ENCODE peak calls at places on chromosomes 12 and 14, in eight cellular contexts. O, E, L, R, B, J, T and W are unnamed samples.

GRCh38 chr12:57894577-57895292 is 46.6 kb upstream of the ATP23 start:
- DNase-seq in J (no peak), L (no peak), E (no peak), O (no peak), B (no peak), T (no peak), R (no peak), W (no peak)

GRCh38 chr12:131683266-131684014 is 27.4 kb upstream of the SFSWAP start:
- DNase-seq in E (no peak), R (no peak), B (no peak), J (no peak), T (peak), O (no peak), L (no peak), W (no peak)

GRCh38 chr14:61358812-61359211 is 37.4 kb downstream of the PRKCH start:
- DNase-seq in O (no peak), J (no peak), T (no peak), L (no peak), E (no peak), B (no peak), R (no peak), W (no peak)

GRCh38 chr12:82326905-82327503 is 31.2 kb downstream of the CCDC59 start:
- DNase-seq in J (peak), E (no peak), O (no peak), T (no peak), R (no peak), L (no peak), B (peak), W (no peak)

GRCh38 chr14:95432152-95433093 is 84.0 kb downstream of the SYNE3 start:
- DNase-seq in O (peak), E (no peak), R (peak), B (no peak), T (peak), L (no peak), J (peak), W (no peak)

GRCh38 chr12:63802012-63802608 is 22.4 kb downstream of the RXYLT1 start:
- DNase-seq in O (no peak), E (no peak), T (no peak), L (no peak), R (no peak), J (peak), B (no peak), W (no peak)

GRCh38 chr14:54673193-54674121 is 106.5 kb downstream of the SAMD4A start:
- DNase-seq in O (peak), J (no peak), L (no peak), B (no peak), T (no peak), E (no peak), R (no peak), W (no peak)

GRCh38 chr14:51185180-51185579 is 54.9 kb upstream of the TMX1 start:
- DNase-seq in B (no peak), L (no peak), R (no peak), T (no peak), J (no peak), E (no peak), O (no peak), W (no peak)

GRCh38 chr14:38105106-38105702 is 102.5 kb upstream of the SSTR1 start:
- DNase-seq in B (no peak), R (peak), O (no peak), J (no peak), E (no peak), L (no peak), T (no peak), W (no peak)

GRCh38 chr14:69845787-69846186 is 33.4 kb upstream of the SMOC1 start:
- DNase-seq in J (peak), L (no peak), E (no peak), B (no peak), O (no peak), R (no peak), T (no peak), W (no peak)

GRCh38 chr14:25055998-25056687 is 6.2 kb upstream of the STXBP6 start:
- DNase-seq in L (no peak), J (no peak), B (peak), E (no peak), R (no peak), T (no peak), O (no peak), W (no peak)

GRCh38 chr12:44873898-44874297 is 2.2 kb downstream of the NELL2 start:
- DNase-seq in E (no peak), B (peak), R (no peak), L (no peak), T (no peak), J (peak), O (no peak), W (no peak)

GRCh38 chr14:92962031-92962830 is 39.3 kb downstream of the CHGA start:
- DNase-seq in R (no peak), T (peak), L (no peak), E (no peak), B (no peak), O (no peak), J (no peak), W (no peak)

GRCh38 chr12:80419660-80420059 is 24.4 kb upstream of the PTPRQ start:
- DNase-seq in T (no peak), J (no peak), E (no peak), B (peak), L (no peak), O (no peak), R (no peak), W (no peak)

GRCh38 chr14:42214981-42215491 is 608.4 kb downstream of the LRFN5 start:
- DNase-seq in O (peak), E (no peak), T (no peak), L (no peak), B (peak), J (no peak), R (peak), W (peak)

GRCh38 chr12:46071335-46071734 is 81.0 kb upstream of the SCAF11 start:
- DNase-seq in R (no peak), E (no peak), B (no peak), L (no peak), O (no peak), J (no peak), T (no peak), W (no peak)

GRCh38 chr12:19894049-19894448 is 454.8 kb downstream of the AEBP2 start:
- DNase-seq in T (no peak), E (no peak), B (peak), O (no peak), L (no peak), J (no peak), R (no peak), W (no peak)

GRCh38 chr12:110932048-110932447 is 11.7 kb upstream of the MYL2 start:
- DNase-seq in B (no peak), R (no peak), O (no peak), E (no peak), T (no peak), J (no peak), L (no peak), W (no peak)

GRCh38 chr12:100391856-100392255 is 35.0 kb downstream of the SLC17A8 start:
- DNase-seq in T (no peak), J (peak), B (no peak), L (no peak), R (no peak), O (no peak), E (no peak), W (no peak)

GRCh38 chr12:102503871-102504270 is 23.5 kb upstream of the IGF1 start:
- DNase-seq in O (no peak), E (no peak), B (no peak), T (no peak), L (no peak), R (no peak), J (no peak), W (no peak)

GRCh38 chr12:18462437-18462836 is 201.1 kb downstream of the PIK3C2G start:
- DNase-seq in R (no peak), J (no peak), O (peak), L (no peak), T (no peak), E (no peak), B (peak), W (no peak)

GRCh38 chr12:97781342-97781741 is 318.7 kb downstream of the RMST start:
- DNase-seq in O (no peak), E (no peak), J (no peak), L (no peak), T (no peak), B (no peak), R (no peak), W (no peak)

GRCh38 chr12:122423258-122424165 is 1.0 kb upstream of the CLIP1 start:
- DNase-seq in B (peak), T (no peak), J (peak), E (peak), R (peak), O (no peak), L (no peak), W (no peak)

GRCh38 chr12:112419269-112420133 is 754 bp downstream of the PTPN11 start:
- DNase-seq in J (peak), E (peak), L (peak), O (peak), R (peak), T (peak), B (peak), W (peak)

GRCh38 chr12:78004451-78005093 is 173.9 kb downstream of the NAV3 start:
- DNase-seq in L (no peak), J (no peak), R (no peak), E (no peak), T (no peak), O (no peak), B (no peak), W (no peak)

GRCh38 chr12:31727197-31727596 is 1.6 kb downstream of the AMN1 start:
- DNase-seq in E (no peak), R (no peak), B (no peak), J (no peak), T (no peak), O (no peak), L (no peak), W (no peak)

GRCh38 chr12:31726575-31726974 is 2.2 kb downstream of the AMN1 start:
- DNase-seq in R (no peak), J (no peak), L (no peak), E (no peak), T (no peak), B (no peak), O (no peak), W (no peak)

GRCh38 chr12:31728917-31729640 is at the start of gene AMN1:
- DNase-seq in J (peak), L (peak), O (peak), R (peak), E (peak), T (peak), B (peak), W (peak)

GRCh38 chr12:31728289-31728916 is 418 bp downstream of the AMN1 start:
- DNase-seq in O (no peak), J (peak), R (no peak), E (no peak), L (no peak), B (no peak), T (peak), W (no peak)

DNA sequence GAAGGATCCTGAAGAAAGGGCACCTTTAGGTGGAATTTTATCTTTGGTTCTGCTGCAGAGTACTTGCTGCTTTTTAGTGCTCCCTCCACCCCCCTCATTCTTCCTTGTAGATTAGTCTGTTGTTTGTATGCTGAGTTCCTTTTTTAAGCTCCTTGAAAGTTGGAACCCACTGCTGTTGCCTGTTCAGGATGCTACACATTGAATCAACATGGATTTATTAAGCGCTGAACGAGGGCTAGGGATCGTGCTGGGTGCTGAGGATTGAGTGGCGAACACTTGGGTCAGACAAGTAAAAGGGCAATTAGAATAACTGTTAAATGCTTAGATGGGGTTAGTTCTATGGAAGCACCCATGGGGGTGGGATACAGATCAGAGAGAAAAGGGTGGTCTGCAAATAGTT is 907 bp upstream of the AMN1 start:
- DNase-seq in R (no peak), B (no peak), L (no peak), E (no peak), O (no peak), J (no peak), T (no peak), W (no peak)
- H3K27ac ChIP-seq in R (peak), B (peak), L (peak), E (peak), O (peak), J (peak), T (peak), W (peak)

GRCh38 chr14:59333668-59334067 is 131.5 kb downstream of the GPR135 start:
- DNase-seq in O (peak), T (no peak), B (peak), J (peak), E (peak), R (no peak), L (no peak), W (peak)
- H3K27ac ChIP-seq in O (peak), T (peak), B (peak), J (peak), E (no peak), R (no peak), L (peak), W (no peak)

GRCh38 chr12:123907021-123907420 is 65.6 kb downstream of the CCDC92 start:
- DNase-seq in E (no peak), R (no peak), L (no peak), T (no peak), B (no peak), J (no peak), O (no peak), W (no peak)

GRCh38 chr12:123910057-123910456 is 62.6 kb downstream of the CCDC92 start:
- DNase-seq in J (no peak), O (no peak), R (no peak), B (no peak), E (no peak), L (no peak), T (no peak), W (no peak)

GRCh38 chr12:123908884-123909807 is 63.5 kb downstream of the CCDC92 start:
- DNase-seq in J (no peak), T (no peak), O (no peak), E (no peak), L (no peak), B (no peak), R (no peak), W (no peak)

GRCh38 chr12:123905319-123905925 is 67.2 kb downstream of the CCDC92 start:
- DNase-seq in E (peak), L (no peak), B (peak), T (peak), O (peak), R (peak), J (peak), W (no peak)

GRCh38 chr12:123907726-123908476 is 64.7 kb downstream of the CCDC92 start:
- DNase-seq in R (no peak), L (no peak), T (no peak), B (no peak), E (no peak), O (no peak), J (peak), W (no peak)
- H3K27ac ChIP-seq in R (no peak), L (no peak), T (no peak), B (no peak), E (no peak), O (no peak), J (peak), W (no peak)

GRCh38 chr12:6294533-6295186 is 15.8 kb upstream of the PLEKHG6 start:
- DNase-seq in T (no peak), O (no peak), B (no peak), L (no peak), J (no peak), E (no peak), R (no peak), W (no peak)
- H3K27ac ChIP-seq in T (no peak), O (peak), B (no peak), L (peak), J (peak), E (peak), R (peak), W (peak)

GRCh38 chr12:116662612-116663144 is 75.2 kb downstream of the SPRING1 start:
- DNase-seq in B (peak), O (no peak), L (no peak), R (no peak), E (no peak), T (no peak), J (peak), W (no peak)
- H3K27ac ChIP-seq in B (no peak), O (no peak), L (no peak), R (no peak), E (no peak), T (no peak), J (no peak), W (no peak)

GRCh38 chr12:124867389-124867930 is 3.8 kb upstream of the SCARB1 start:
- DNase-seq in O (peak), E (no peak), T (no peak), L (no peak), R (peak), J (peak), B (peak), W (no peak)
- H3K27ac ChIP-seq in O (no peak), E (no peak), T (no peak), L (no peak), R (no peak), J (no peak), B (peak), W (no peak)

GRCh38 chr12:52913424-52913821 is 8.5 kb upstream of the KRT8 start:
- DNase-seq in O (no peak), R (no peak), E (no peak), B (no peak), J (peak), T (no peak), L (no peak), W (no peak)
- H3K27ac ChIP-seq in O (no peak), R (no peak), E (no peak), B (no peak), J (peak), T (no peak), L (no peak), W (no peak)

GRCh38 chr14:105389976-105390848 is 8.1 kb upstream of the TEX22 start:
- DNase-seq in J (no peak), O (no peak), E (no peak), L (no peak), T (peak), B (no peak), R (no peak), W (no peak)
- H3K27ac ChIP-seq in J (no peak), O (no peak), E (peak), L (peak), T (no peak), B (no peak), R (no peak), W (no peak)

DNA sequence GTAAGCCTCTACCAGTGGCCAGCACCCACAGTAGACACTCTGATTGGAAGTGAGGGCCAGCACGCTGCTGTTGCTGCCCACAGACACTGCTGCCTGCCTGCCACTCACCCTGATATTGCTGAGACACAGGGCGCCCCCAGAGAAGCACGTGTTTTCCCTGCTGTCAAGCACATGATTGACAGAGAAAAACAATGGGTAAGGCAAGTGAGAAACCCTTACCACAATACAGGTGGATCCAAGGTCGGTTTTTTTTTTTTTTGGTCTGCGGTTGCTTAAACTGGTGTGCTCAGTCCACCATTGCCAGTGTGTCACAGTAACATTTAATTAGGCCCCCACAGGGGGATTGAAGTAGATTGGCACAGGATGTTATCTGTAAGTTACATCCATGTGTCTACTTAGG is 65.9 kb downstream of the WDR20 start:
- DNase-seq in L (no peak), T (no peak), E (no peak), B (no peak), J (no peak), R (no peak), O (no peak), W (no peak)
- H3K27ac ChIP-seq in L (no peak), T (no peak), E (no peak), B (no peak), J (no peak), R (no peak), O (no peak), W (no peak)

GRCh38 chr14:77240336-77240915 is 30.6 kb downstream of the NGB start:
- DNase-seq in J (no peak), T (no peak), B (no peak), O (no peak), R (no peak), L (no peak), E (no peak), W (no peak)
- H3K27ac ChIP-seq in J (no peak), T (no peak), B (no peak), O (no peak), R (no peak), L (no peak), E (no peak), W (no peak)